ENCODE peak calls at places on chromosomes 4 and X, in eight cellular contexts. One of them, this sample, is unnamed.

GRCh38 chr4:25308761-25309160 is 3.8 kb upstream of the ZCCHC4 start:
- DNase-seq in CD4-positive, alpha-beta T cell: no peak
- DNase-seq in mammary epithelial cell: no peak
- DNase-seq in upper lobe of right lung: no peak
- DNase-seq in CD8-positive, alpha-beta T cell: no peak
- DNase-seq in neural progenitor cell: no peak
- DNase-seq in fibroblast of lung: no peak
- DNase-seq in lung: no peak
- DNase-seq in this sample: no peak

GRCh38 chr4:156642161-156642560 is 329.4 kb downstream of the PDGFC start:
- DNase-seq in CD4-positive, alpha-beta T cell: no peak
- DNase-seq in mammary epithelial cell: no peak
- DNase-seq in upper lobe of right lung: no peak
- DNase-seq in CD8-positive, alpha-beta T cell: no peak
- DNase-seq in neural progenitor cell: no peak
- DNase-seq in fibroblast of lung: no peak
- DNase-seq in lung: no peak
- DNase-seq in this sample: no peak

GRCh38 chrX:10447577-10448214 is 172.7 kb downstream of the MID1 start:
- DNase-seq in CD4-positive, alpha-beta T cell: no peak
- DNase-seq in mammary epithelial cell: peak; percentile 47
- DNase-seq in upper lobe of right lung: no peak
- DNase-seq in CD8-positive, alpha-beta T cell: no peak
- DNase-seq in neural progenitor cell: no peak
- DNase-seq in fibroblast of lung: peak; percentile 25
- DNase-seq in lung: no peak
- DNase-seq in this sample: no peak

GRCh38 chr4:56320293-56320692 is 67.0 kb downstream of the AASDH start:
- DNase-seq in CD4-positive, alpha-beta T cell: no peak
- DNase-seq in mammary epithelial cell: peak; percentile 33
- DNase-seq in upper lobe of right lung: no peak
- DNase-seq in CD8-positive, alpha-beta T cell: no peak
- DNase-seq in neural progenitor cell: no peak
- DNase-seq in fibroblast of lung: peak; percentile 58
- DNase-seq in lung: no peak
- DNase-seq in this sample: no peak

GRCh38 chr4:126241631-126242030 is 926.9 kb downstream of the FAT4 start:
- DNase-seq in CD4-positive, alpha-beta T cell: no peak
- DNase-seq in mammary epithelial cell: no peak
- DNase-seq in upper lobe of right lung: no peak
- DNase-seq in CD8-positive, alpha-beta T cell: no peak
- DNase-seq in neural progenitor cell: no peak
- DNase-seq in fibroblast of lung: no peak
- DNase-seq in lung: no peak
- DNase-seq in this sample: no peak

GRCh38 chrX:21985332-21985777 is 44.8 kb downstream of the SMS start:
- DNase-seq in CD4-positive, alpha-beta T cell: peak; percentile 57
- DNase-seq in mammary epithelial cell: peak; percentile 69
- DNase-seq in upper lobe of right lung: no peak
- DNase-seq in CD8-positive, alpha-beta T cell: peak; percentile 37
- DNase-seq in neural progenitor cell: peak; percentile 72
- DNase-seq in fibroblast of lung: peak; percentile 85
- DNase-seq in lung: peak; percentile 54
- DNase-seq in this sample: peak; percentile 70

GRCh38 chr4:169143335-169143734 is 127.4 kb downstream of the SH3RF1 start:
- DNase-seq in CD4-positive, alpha-beta T cell: no peak
- DNase-seq in mammary epithelial cell: no peak
- DNase-seq in upper lobe of right lung: no peak
- DNase-seq in CD8-positive, alpha-beta T cell: no peak
- DNase-seq in neural progenitor cell: peak; percentile 45
- DNase-seq in fibroblast of lung: no peak
- DNase-seq in lung: no peak
- DNase-seq in this sample: no peak

GRCh38 chrX:29662759-29663503 is 552.4 kb upstream of the MAGEB2 start:
- DNase-seq in CD4-positive, alpha-beta T cell: no peak
- DNase-seq in mammary epithelial cell: peak; percentile 97
- DNase-seq in upper lobe of right lung: no peak
- DNase-seq in CD8-positive, alpha-beta T cell: no peak
- DNase-seq in neural progenitor cell: no peak
- DNase-seq in fibroblast of lung: peak; percentile 88
- DNase-seq in lung: no peak
- DNase-seq in this sample: no peak

DNA sequence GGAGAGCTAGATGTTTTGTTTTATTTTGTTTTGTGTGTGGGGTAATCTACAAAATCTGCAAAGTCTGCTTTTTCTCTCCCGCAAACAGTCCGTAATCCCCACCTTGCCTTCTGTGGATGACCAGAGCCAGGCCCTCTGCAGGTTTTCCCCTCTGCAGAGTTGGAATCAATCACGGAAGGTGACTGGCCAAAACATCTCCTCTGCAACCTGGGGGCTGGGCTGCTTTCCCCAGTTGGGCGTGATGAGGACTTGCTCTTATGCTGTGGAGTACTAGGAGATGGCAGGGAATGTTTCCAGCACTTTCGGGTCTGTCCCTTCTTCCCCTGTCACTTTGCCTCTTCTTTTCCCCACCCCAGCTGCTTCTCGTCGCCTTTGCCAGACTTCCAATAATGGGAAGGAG is 1.1 kb downstream of the TMEM35A start:
- DNase-seq in CD4-positive, alpha-beta T cell: no peak
- DNase-seq in mammary epithelial cell: no peak
- DNase-seq in upper lobe of right lung: no peak
- DNase-seq in CD8-positive, alpha-beta T cell: no peak
- DNase-seq in neural progenitor cell: peak; percentile 10
- DNase-seq in fibroblast of lung: no peak
- DNase-seq in lung: no peak
- DNase-seq in this sample: no peak
- H3K27ac ChIP-seq in CD4-positive, alpha-beta T cell: no peak overlapping the region
- H3K27ac ChIP-seq in mammary epithelial cell: no peak overlapping the region
- H3K27ac ChIP-seq in upper lobe of right lung: no peak overlapping the region
- H3K27ac ChIP-seq in CD8-positive, alpha-beta T cell: no peak overlapping the region
- H3K27ac ChIP-seq in neural progenitor cell: no peak overlapping the region
- H3K27ac ChIP-seq in fibroblast of lung: no peak overlapping the region
- H3K27ac ChIP-seq in lung: no peak overlapping the region
- H3K27ac ChIP-seq in this sample: no peak overlapping the region

GRCh38 chr4:70996014-70996353 is 2.5 kb downstream of the DCK start:
- DNase-seq in CD4-positive, alpha-beta T cell: no peak
- DNase-seq in mammary epithelial cell: no peak
- DNase-seq in upper lobe of right lung: no peak
- DNase-seq in CD8-positive, alpha-beta T cell: no peak
- DNase-seq in neural progenitor cell: no peak
- DNase-seq in fibroblast of lung: no peak
- DNase-seq in lung: no peak
- DNase-seq in this sample: no peak

GRCh38 chr4:70992354-70992753 is 1.1 kb upstream of the DCK start:
- DNase-seq in CD4-positive, alpha-beta T cell: no peak
- DNase-seq in mammary epithelial cell: peak; percentile 22
- DNase-seq in upper lobe of right lung: no peak
- DNase-seq in CD8-positive, alpha-beta T cell: no peak
- DNase-seq in neural progenitor cell: peak; percentile 45
- DNase-seq in fibroblast of lung: no peak
- DNase-seq in lung: no peak
- DNase-seq in this sample: no peak

GRCh38 chr4:70994069-70994366 is 569 bp downstream of the DCK start:
- DNase-seq in CD4-positive, alpha-beta T cell: no peak
- DNase-seq in mammary epithelial cell: no peak
- DNase-seq in upper lobe of right lung: no peak
- DNase-seq in CD8-positive, alpha-beta T cell: no peak
- DNase-seq in neural progenitor cell: no peak
- DNase-seq in fibroblast of lung: no peak
- DNase-seq in lung: peak; percentile 29
- DNase-seq in this sample: no peak

GRCh38 chr4:70993181-70994068 is at the start of gene DCK:
- DNase-seq in CD4-positive, alpha-beta T cell: peak; percentile 69
- DNase-seq in mammary epithelial cell: peak; percentile 91
- DNase-seq in upper lobe of right lung: peak; percentile 97
- DNase-seq in CD8-positive, alpha-beta T cell: peak; percentile 77
- DNase-seq in neural progenitor cell: peak; percentile 95
- DNase-seq in fibroblast of lung: peak; percentile 91
- DNase-seq in lung: peak; percentile 91
- DNase-seq in this sample: peak; percentile 84

GRCh38 chr4:70994387-70995099 is 1.1 kb downstream of the DCK start:
- DNase-seq in CD4-positive, alpha-beta T cell: no peak
- DNase-seq in mammary epithelial cell: no peak
- DNase-seq in upper lobe of right lung: no peak
- DNase-seq in CD8-positive, alpha-beta T cell: no peak
- DNase-seq in neural progenitor cell: no peak
- DNase-seq in fibroblast of lung: no peak
- DNase-seq in lung: no peak
- DNase-seq in this sample: no peak
- H3K27ac ChIP-seq in CD4-positive, alpha-beta T cell: peak overlapping the region; percentile 82
- H3K27ac ChIP-seq in mammary epithelial cell: no peak overlapping the region
- H3K27ac ChIP-seq in upper lobe of right lung: no peak overlapping the region
- H3K27ac ChIP-seq in CD8-positive, alpha-beta T cell: peak overlapping the region; percentile 71
- H3K27ac ChIP-seq in neural progenitor cell: no peak overlapping the region
- H3K27ac ChIP-seq in fibroblast of lung: peak overlapping the region; percentile 91
- H3K27ac ChIP-seq in lung: no peak overlapping the region
- H3K27ac ChIP-seq in this sample: no peak overlapping the region

GRCh38 chr4:70607454-70607853 is 15.4 kb downstream of the AMBN start:
- DNase-seq in CD4-positive, alpha-beta T cell: no peak
- DNase-seq in mammary epithelial cell: no peak
- DNase-seq in upper lobe of right lung: no peak
- DNase-seq in CD8-positive, alpha-beta T cell: no peak
- DNase-seq in neural progenitor cell: no peak
- DNase-seq in fibroblast of lung: no peak
- DNase-seq in lung: no peak
- DNase-seq in this sample: no peak

GRCh38 chr4:70603856-70604255 is 11.8 kb downstream of the AMBN start:
- DNase-seq in CD4-positive, alpha-beta T cell: no peak
- DNase-seq in mammary epithelial cell: no peak
- DNase-seq in upper lobe of right lung: no peak
- DNase-seq in CD8-positive, alpha-beta T cell: no peak
- DNase-seq in neural progenitor cell: no peak
- DNase-seq in fibroblast of lung: peak; percentile 77
- DNase-seq in lung: no peak
- DNase-seq in this sample: no peak

GRCh38 chr4:70600305-70600704 is 8.2 kb downstream of the AMBN start:
- DNase-seq in CD4-positive, alpha-beta T cell: no peak
- DNase-seq in mammary epithelial cell: no peak
- DNase-seq in upper lobe of right lung: no peak
- DNase-seq in CD8-positive, alpha-beta T cell: no peak
- DNase-seq in neural progenitor cell: no peak
- DNase-seq in fibroblast of lung: no peak
- DNase-seq in lung: no peak
- DNase-seq in this sample: no peak

DNA sequence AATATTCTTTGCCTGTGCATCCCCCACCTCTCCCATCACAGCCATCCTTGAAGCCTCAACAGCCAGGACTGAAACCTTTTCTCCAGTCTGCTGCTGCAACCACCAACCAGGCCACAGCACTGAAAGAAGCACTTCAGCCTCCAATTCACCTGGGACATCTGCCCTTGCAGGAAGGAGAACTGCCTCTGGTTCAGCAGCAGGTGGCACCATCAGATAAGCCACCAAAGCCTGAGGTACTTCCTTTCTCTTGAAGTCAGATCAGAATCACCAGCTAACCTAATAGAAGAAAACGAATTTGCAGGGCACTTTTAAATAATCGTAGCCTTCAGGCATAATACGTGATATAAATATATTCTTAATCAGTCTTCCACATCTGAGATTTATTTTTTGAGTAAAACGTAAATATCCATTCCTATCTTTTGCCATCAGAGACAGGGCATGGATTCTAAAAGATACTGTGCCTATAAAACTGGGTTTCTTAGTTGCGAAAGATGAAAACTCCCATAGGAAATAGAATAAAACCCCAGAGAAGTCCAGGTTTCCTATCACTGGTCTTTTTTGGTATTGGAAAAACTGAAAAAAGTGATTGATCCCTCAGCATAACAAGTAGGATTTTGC is 9.5 kb downstream of the AMBN start:
- DNase-seq in CD4-positive, alpha-beta T cell: peak; percentile 49
- DNase-seq in mammary epithelial cell: peak; percentile 54
- DNase-seq in upper lobe of right lung: peak; percentile 64
- DNase-seq in CD8-positive, alpha-beta T cell: peak; percentile 49
- DNase-seq in neural progenitor cell: peak; percentile 78
- DNase-seq in fibroblast of lung: peak; percentile 77
- DNase-seq in lung: peak; percentile 42
- DNase-seq in this sample: no peak
- H3K27ac ChIP-seq in CD4-positive, alpha-beta T cell: no peak overlapping the region
- H3K27ac ChIP-seq in mammary epithelial cell: no peak overlapping the region
- H3K27ac ChIP-seq in upper lobe of right lung: no peak overlapping the region
- H3K27ac ChIP-seq in CD8-positive, alpha-beta T cell: no peak overlapping the region
- H3K27ac ChIP-seq in neural progenitor cell: no peak overlapping the region
- H3K27ac ChIP-seq in fibroblast of lung: no peak overlapping the region
- H3K27ac ChIP-seq in lung: no peak overlapping the region
- H3K27ac ChIP-seq in this sample: no peak overlapping the region

DNA sequence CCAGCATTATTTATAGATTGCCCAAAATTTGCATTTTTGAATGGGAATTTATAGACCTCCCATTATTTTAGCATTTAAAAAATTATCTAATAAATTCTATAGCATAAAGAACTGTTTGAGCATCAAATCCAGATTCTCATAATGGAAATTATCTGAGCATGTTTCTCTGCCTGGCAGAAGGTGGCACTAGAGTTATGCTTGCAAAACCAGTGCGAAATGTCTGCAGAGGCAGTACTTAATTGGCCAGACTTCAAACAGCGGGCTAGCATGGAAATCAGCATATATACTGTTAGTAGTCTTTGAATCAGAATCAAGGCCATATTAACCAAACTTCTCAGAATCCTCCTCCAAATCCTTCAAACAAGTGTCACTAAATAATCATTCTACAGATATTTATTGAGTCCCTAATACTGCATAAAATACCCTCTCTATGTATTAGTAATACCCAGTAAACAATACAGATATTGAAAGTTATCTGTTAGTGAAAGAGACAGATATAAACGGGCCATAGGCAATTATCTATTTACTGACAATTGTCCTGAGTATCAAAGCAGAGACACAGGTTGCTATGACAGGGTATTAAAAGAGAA is 78.7 kb upstream of the DCLK2 start:
- DNase-seq in CD4-positive, alpha-beta T cell: no peak
- DNase-seq in mammary epithelial cell: peak; percentile 36
- DNase-seq in upper lobe of right lung: no peak
- DNase-seq in CD8-positive, alpha-beta T cell: no peak
- DNase-seq in neural progenitor cell: peak; percentile 64
- DNase-seq in fibroblast of lung: peak; percentile 87
- DNase-seq in lung: no peak
- DNase-seq in this sample: no peak
- H3K27ac ChIP-seq in CD4-positive, alpha-beta T cell: no peak overlapping the region
- H3K27ac ChIP-seq in mammary epithelial cell: no peak overlapping the region
- H3K27ac ChIP-seq in upper lobe of right lung: no peak overlapping the region
- H3K27ac ChIP-seq in CD8-positive, alpha-beta T cell: no peak overlapping the region
- H3K27ac ChIP-seq in neural progenitor cell: no peak overlapping the region
- H3K27ac ChIP-seq in fibroblast of lung: no peak overlapping the region
- H3K27ac ChIP-seq in lung: no peak overlapping the region
- H3K27ac ChIP-seq in this sample: no peak overlapping the region